ENCODE peak calls at places on chromosomes 1 and 21, in seven cellular contexts. H, F, I, V, P, T and Q are unnamed samples.

GRCh38 chr1:112518186-112518585 is 9.4 kb downstream of the WNT2B start:
- DNase-seq in H (no peak), V (no peak), I (no peak), T (no peak), P (no peak), F (no peak), Q (no peak)

GRCh38 chr1:203187306-203188264 is 1.1 kb upstream of the CHI3L1 start:
- DNase-seq in P (peak), I (no peak), V (no peak), T (no peak), H (no peak), F (no peak), Q (no peak)

GRCh38 chr1:205974712-205975111 is 28.5 kb downstream of the RAB7B start:
- DNase-seq in T (no peak), P (no peak), I (no peak), H (no peak), F (no peak), V (no peak), Q (peak)

GRCh38 chr1:32733573-32734321 is 31.2 kb upstream of the SYNC start:
- DNase-seq in H (no peak), P (no peak), F (no peak), T (peak), I (peak), V (no peak), Q (no peak)

GRCh38 chr1:51294566-51295184 is 35.7 kb downstream of the TTC39A start:
- DNase-seq in V (peak), F (no peak), I (peak), P (no peak), H (no peak), T (no peak), Q (no peak)

GRCh38 chr1:157512036-157512969 is 40.0 kb downstream of the FCRL5 start:
- DNase-seq in I (no peak), V (no peak), F (no peak), H (no peak), T (no peak), P (no peak), Q (no peak)

GRCh38 chr21:34883501-34884271 is 165.4 kb downstream of the RUNX1 start:
- DNase-seq in H (no peak), P (no peak), T (no peak), V (no peak), F (peak), I (no peak), Q (no peak)

GRCh38 chr1:8202182-8202905 is 115.6 kb upstream of the SLC45A1 start:
- DNase-seq in P (peak), H (no peak), V (peak), F (no peak), T (peak), I (peak), Q (no peak)

GRCh38 chr1:218384576-218384975 is 39.4 kb downstream of the TGFB2 start:
- DNase-seq in H (no peak), F (no peak), T (no peak), I (no peak), V (no peak), P (no peak), Q (no peak)

GRCh38 chr1:179169616-179170467 is 59.6 kb downstream of the ABL2 start:
- DNase-seq in P (no peak), T (no peak), H (no peak), V (no peak), I (no peak), F (no peak), Q (no peak)

GRCh38 chr1:154741747-154742495 is 128.2 kb downstream of the KCNN3 start:
- DNase-seq in I (peak), P (no peak), F (no peak), V (no peak), H (peak), T (peak), Q (no peak)

GRCh38 chr1:166221316-166221715 is 54.5 kb upstream of the FAM78B start:
- DNase-seq in F (no peak), I (no peak), T (no peak), H (no peak), P (no peak), V (no peak), Q (no peak)

GRCh38 chr1:94324168-94324544 is 86.8 kb upstream of the ARHGAP29 start:
- DNase-seq in H (no peak), P (no peak), I (no peak), T (no peak), F (no peak), V (no peak), Q (no peak)

GRCh38 chr1:18166929-18167328 is 59.3 kb downstream of the IGSF21 start:
- DNase-seq in T (no peak), I (no peak), H (no peak), P (no peak), V (no peak), F (no peak), Q (no peak)

GRCh38 chr1:226642421-226642820 is 93.9 kb downstream of the STUM start:
- DNase-seq in F (no peak), V (no peak), H (no peak), P (peak), T (no peak), I (no peak), Q (no peak)

GRCh38 chr1:226424228-226425003 is 16.5 kb upstream of the PARP1 start:
- DNase-seq in F (no peak), V (no peak), I (no peak), H (no peak), P (no peak), T (no peak), Q (no peak)

GRCh38 chr1:244054247-244054923 is 3.3 kb downstream of the ZBTB18 start:
- DNase-seq in I (no peak), P (no peak), F (no peak), T (no peak), H (no peak), V (no peak), Q (no peak)

GRCh38 chr1:12450090-12450764 is 167.8 kb downstream of the DHRS3 start:
- DNase-seq in T (no peak), P (no peak), V (no peak), F (no peak), H (no peak), I (no peak), Q (no peak)

GRCh38 chr1:8540971-8541370 is 223.1 kb downstream of the SLC45A1 start:
- DNase-seq in F (no peak), T (no peak), V (no peak), I (no peak), H (no peak), P (no peak), Q (no peak)

GRCh38 chr1:224733021-224733911 is 117.1 kb downstream of the CNIH3 start:
- DNase-seq in I (no peak), F (no peak), T (peak), P (no peak), V (no peak), H (no peak), Q (no peak)

GRCh38 chr1:63599799-63600198 is 6.6 kb downstream of the PGM1 start:
- DNase-seq in V (no peak), I (no peak), T (no peak), F (no peak), P (no peak), H (no peak), Q (no peak)

GRCh38 chr1:6979003-6979577 is 193.8 kb downstream of the CAMTA1 start:
- DNase-seq in T (no peak), V (no peak), H (no peak), I (no peak), P (no peak), F (no peak), Q (peak)
- TF ChIP-seq EP300 in T (no peak), V (no peak), H (no peak), I (no peak), P (no peak), F (no peak), Q (no peak)

GRCh38 chr1:114485286-114485685 is 25.7 kb downstream of the TRIM33 start:
- DNase-seq in H (no peak), P (no peak), T (no peak), F (no peak), I (no peak), V (no peak), Q (no peak)

GRCh38 chr1:114479134-114479533 is 31.9 kb downstream of the TRIM33 start:
- DNase-seq in P (no peak), F (no peak), T (no peak), I (no peak), H (no peak), V (no peak), Q (no peak)

GRCh38 chr1:114482585-114482984 is 28.4 kb downstream of the TRIM33 start:
- DNase-seq in V (no peak), F (no peak), I (no peak), H (no peak), P (no peak), T (no peak), Q (no peak)
- TF ChIP-seq POLR2AphosphoS5 in V (no peak), F (no peak), I (no peak), H (no peak), P (no peak), T (no peak), Q (no peak)

GRCh38 chr1:171741872-171742576 is at the start of gene VAMP4:
- DNase-seq in P (peak), H (peak), I (peak), V (peak), T (peak), F (peak), Q (peak)
- TF ChIP-seq EP300 in P (peak), H (peak), I (peak), V (no peak), T (peak), F (no peak), Q (no peak)

GRCh38 chr1:106224426-106224825 is 832.0 kb upstream of the PRMT6 start:
- DNase-seq in P (no peak), I (no peak), H (no peak), F (no peak), V (no peak), T (no peak), Q (no peak)

GRCh38 chr1:106232128-106232527 is 824.3 kb upstream of the PRMT6 start:
- DNase-seq in H (no peak), V (no peak), P (no peak), T (no peak), F (no peak), I (no peak), Q (no peak)

GRCh38 chr1:106222415-106222814 is 834.1 kb upstream of the PRMT6 start:
- DNase-seq in V (no peak), P (no peak), T (no peak), I (no peak), H (no peak), F (no peak), Q (no peak)

GRCh38 chr1:106225406-106225805 is 831.1 kb upstream of the PRMT6 start:
- DNase-seq in H (no peak), F (no peak), I (no peak), T (no peak), V (no peak), P (no peak), Q (no peak)

DNA sequence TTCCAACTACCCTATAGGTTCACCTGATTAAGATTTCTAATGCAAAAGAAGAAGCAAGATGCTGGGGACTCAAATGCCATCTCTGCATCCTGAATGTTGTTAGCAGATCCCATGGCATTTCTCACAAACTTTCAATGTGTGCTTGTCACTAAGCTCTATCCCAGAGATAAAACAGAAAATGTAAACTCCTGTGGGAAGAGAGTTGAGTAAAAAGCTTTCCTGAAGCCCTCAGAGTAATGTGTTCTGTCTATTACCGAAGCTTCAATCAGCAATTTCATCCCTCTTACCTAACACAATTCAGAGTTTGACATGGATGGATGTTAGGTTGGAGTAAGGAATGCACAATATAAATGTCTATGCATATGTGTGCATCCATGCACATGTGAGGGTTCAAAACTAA is 829.9 kb upstream of the PRMT6 start:
- DNase-seq in T (no peak), V (no peak), F (no peak), H (no peak), P (no peak), I (no peak), Q (no peak)
- TF ChIP-seq POLR2AphosphoS5 in T (no peak), V (no peak), F (no peak), H (no peak), P (no peak), I (no peak), Q (no peak)

DNA sequence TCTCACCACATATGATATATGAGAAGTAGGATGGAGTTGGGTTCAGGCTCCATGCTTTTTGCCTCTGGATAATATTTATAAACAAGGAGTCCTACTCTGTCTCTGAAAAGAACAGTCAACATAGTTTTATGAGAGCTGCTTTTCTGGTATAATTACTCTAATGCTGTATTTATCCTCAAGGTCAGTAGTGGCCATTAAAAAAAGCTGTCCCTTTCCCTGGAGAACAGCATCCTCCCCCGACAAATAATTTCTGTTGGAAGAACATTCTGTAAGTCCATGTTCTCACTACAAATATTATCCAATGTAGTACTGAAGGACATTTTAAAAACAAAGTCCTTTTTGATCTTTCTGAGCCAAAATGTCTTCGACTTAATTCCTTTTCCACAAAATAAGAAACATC is 9.0 kb upstream of the RGS5 start:
- DNase-seq in P (no peak), H (no peak), F (no peak), I (no peak), T (no peak), V (no peak), Q (no peak)
- TF ChIP-seq EP300 in P (no peak), H (no peak), F (no peak), I (no peak), T (no peak), V (no peak), Q (no peak)

DNA sequence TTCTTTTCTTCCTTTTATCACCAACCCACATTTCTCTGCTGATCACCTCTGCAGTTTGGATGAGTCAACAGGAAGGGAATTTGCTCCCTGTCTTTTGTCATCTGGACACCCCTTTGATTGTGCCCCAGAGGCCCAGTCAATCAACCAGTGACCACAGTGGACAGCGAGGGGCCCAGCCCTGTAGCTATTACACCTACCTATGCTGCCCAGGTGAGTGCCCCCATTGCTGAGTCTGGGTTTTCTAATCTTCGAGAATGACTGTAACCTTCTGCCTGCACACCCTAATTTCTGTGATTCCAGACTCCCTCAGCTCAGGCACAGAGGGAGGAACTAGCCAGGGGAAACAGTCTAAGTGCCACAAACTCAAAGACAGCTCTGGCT is 310.9 kb downstream of the AJAP1 start:
- DNase-seq in V (no peak), H (no peak), F (no peak), P (peak), I (no peak), T (no peak), Q (no peak)
- TF ChIP-seq POLR2AphosphoS5 in V (no peak), H (no peak), F (no peak), P (no peak), I (no peak), T (no peak), Q (no peak)